ENCODE peak calls at places on chromosomes 4 and X, in eight cellular contexts. One of them, this sample, is unnamed.
A peak's percentile ranks its signal among the peaks of the same experiment; 100 is the strongest.

GRCh38 chr4:135238940-135239339 is 1037.4 kb upstream of the PABPC4L start:
- DNase-seq in stimulated activated CD8-positive, alpha-beta memory T cell treated with anti-CD3 and anti-CD28 coated beads, Interleukin-4, amount 100 ng/mL, for 24 hours: no peak
- DNase-seq in AG04449: no peak
- DNase-seq in stimulated activated CD4-positive, alpha-beta T cell treated with anti-CD3 and anti-CD28 coated beads, TNF-alpha, amount 100 ng/mL, for 4 hours: no peak
- DNase-seq in pancreas: no peak
- DNase-seq in NCI-H1092 treated with DMSO at 0.1 percent for 48 hours: no peak
- DNase-seq in GM12891: no peak
- DNase-seq in nucleus accumbens: no peak
- DNase-seq in this sample: peak; percentile 13

GRCh38 chr4:54971474-54971950 is 153.9 kb downstream of the KDR start:
- DNase-seq in stimulated activated CD8-positive, alpha-beta memory T cell treated with anti-CD3 and anti-CD28 coated beads, Interleukin-4, amount 100 ng/mL, for 24 hours: no peak
- DNase-seq in AG04449: no peak
- DNase-seq in stimulated activated CD4-positive, alpha-beta T cell treated with anti-CD3 and anti-CD28 coated beads, TNF-alpha, amount 100 ng/mL, for 4 hours: no peak
- DNase-seq in pancreas: no peak
- DNase-seq in NCI-H1092 treated with DMSO at 0.1 percent for 48 hours: peak; percentile 75
- DNase-seq in GM12891: no peak
- DNase-seq in nucleus accumbens: no peak
- DNase-seq in this sample: no peak

GRCh38 chr4:101014417-101014816 is 332.9 kb downstream of the PPP3CA start:
- DNase-seq in stimulated activated CD8-positive, alpha-beta memory T cell treated with anti-CD3 and anti-CD28 coated beads, Interleukin-4, amount 100 ng/mL, for 24 hours: no peak
- DNase-seq in AG04449: no peak
- DNase-seq in stimulated activated CD4-positive, alpha-beta T cell treated with anti-CD3 and anti-CD28 coated beads, TNF-alpha, amount 100 ng/mL, for 4 hours: no peak
- DNase-seq in pancreas: no peak
- DNase-seq in NCI-H1092 treated with DMSO at 0.1 percent for 48 hours: no peak
- DNase-seq in GM12891: no peak
- DNase-seq in nucleus accumbens: no peak
- DNase-seq in this sample: no peak

GRCh38 chr4:17326756-17327155 is 185.1 kb downstream of the QDPR start:
- DNase-seq in stimulated activated CD8-positive, alpha-beta memory T cell treated with anti-CD3 and anti-CD28 coated beads, Interleukin-4, amount 100 ng/mL, for 24 hours: no peak
- DNase-seq in AG04449: no peak
- DNase-seq in stimulated activated CD4-positive, alpha-beta T cell treated with anti-CD3 and anti-CD28 coated beads, TNF-alpha, amount 100 ng/mL, for 4 hours: no peak
- DNase-seq in pancreas: no peak
- DNase-seq in NCI-H1092 treated with DMSO at 0.1 percent for 48 hours: no peak
- DNase-seq in GM12891: no peak
- DNase-seq in nucleus accumbens: no peak
- DNase-seq in this sample: no peak

GRCh38 chr4:86924805-86925204 is 10.0 kb upstream of the AFF1 start:
- DNase-seq in stimulated activated CD8-positive, alpha-beta memory T cell treated with anti-CD3 and anti-CD28 coated beads, Interleukin-4, amount 100 ng/mL, for 24 hours: no peak
- DNase-seq in AG04449: peak; percentile 81
- DNase-seq in stimulated activated CD4-positive, alpha-beta T cell treated with anti-CD3 and anti-CD28 coated beads, TNF-alpha, amount 100 ng/mL, for 4 hours: no peak
- DNase-seq in pancreas: no peak
- DNase-seq in NCI-H1092 treated with DMSO at 0.1 percent for 48 hours: no peak
- DNase-seq in GM12891: no peak
- DNase-seq in nucleus accumbens: no peak
- DNase-seq in this sample: no peak

GRCh38 chr4:19193274-19193962 is 1058.3 kb upstream of the SLIT2 start:
- DNase-seq in stimulated activated CD8-positive, alpha-beta memory T cell treated with anti-CD3 and anti-CD28 coated beads, Interleukin-4, amount 100 ng/mL, for 24 hours: no peak
- DNase-seq in AG04449: no peak
- DNase-seq in stimulated activated CD4-positive, alpha-beta T cell treated with anti-CD3 and anti-CD28 coated beads, TNF-alpha, amount 100 ng/mL, for 4 hours: no peak
- DNase-seq in pancreas: no peak
- DNase-seq in NCI-H1092 treated with DMSO at 0.1 percent for 48 hours: no peak
- DNase-seq in GM12891: no peak
- DNase-seq in nucleus accumbens: no peak
- DNase-seq in this sample: no peak

GRCh38 chr4:1104647-1105046 is 8.7 kb downstream of the RNF212 start:
- DNase-seq in stimulated activated CD8-positive, alpha-beta memory T cell treated with anti-CD3 and anti-CD28 coated beads, Interleukin-4, amount 100 ng/mL, for 24 hours: no peak
- DNase-seq in AG04449: no peak
- DNase-seq in stimulated activated CD4-positive, alpha-beta T cell treated with anti-CD3 and anti-CD28 coated beads, TNF-alpha, amount 100 ng/mL, for 4 hours: no peak
- DNase-seq in pancreas: no peak
- DNase-seq in NCI-H1092 treated with DMSO at 0.1 percent for 48 hours: no peak
- DNase-seq in GM12891: no peak
- DNase-seq in nucleus accumbens: no peak
- DNase-seq in this sample: no peak

GRCh38 chrX:47540754-47541538 is 20.1 kb upstream of the ARAF start:
- DNase-seq in stimulated activated CD8-positive, alpha-beta memory T cell treated with anti-CD3 and anti-CD28 coated beads, Interleukin-4, amount 100 ng/mL, for 24 hours: no peak
- DNase-seq in AG04449: peak; percentile 59
- DNase-seq in stimulated activated CD4-positive, alpha-beta T cell treated with anti-CD3 and anti-CD28 coated beads, TNF-alpha, amount 100 ng/mL, for 4 hours: no peak
- DNase-seq in pancreas: peak; percentile 80
- DNase-seq in NCI-H1092 treated with DMSO at 0.1 percent for 48 hours: peak; percentile 96
- DNase-seq in GM12891: no peak
- DNase-seq in nucleus accumbens: peak; percentile 35
- DNase-seq in this sample: peak; percentile 79

GRCh38 chrX:14051416-14051815 is 21.7 kb upstream of the GEMIN8 start:
- DNase-seq in stimulated activated CD8-positive, alpha-beta memory T cell treated with anti-CD3 and anti-CD28 coated beads, Interleukin-4, amount 100 ng/mL, for 24 hours: no peak
- DNase-seq in AG04449: no peak
- DNase-seq in stimulated activated CD4-positive, alpha-beta T cell treated with anti-CD3 and anti-CD28 coated beads, TNF-alpha, amount 100 ng/mL, for 4 hours: no peak
- DNase-seq in pancreas: no peak
- DNase-seq in NCI-H1092 treated with DMSO at 0.1 percent for 48 hours: no peak
- DNase-seq in GM12891: no peak
- DNase-seq in nucleus accumbens: no peak
- DNase-seq in this sample: peak; percentile 31

GRCh38 chr4:1899149-1900086 is 28.2 kb downstream of the NSD2 start:
- DNase-seq in stimulated activated CD8-positive, alpha-beta memory T cell treated with anti-CD3 and anti-CD28 coated beads, Interleukin-4, amount 100 ng/mL, for 24 hours: peak; percentile 43
- DNase-seq in AG04449: no peak
- DNase-seq in stimulated activated CD4-positive, alpha-beta T cell treated with anti-CD3 and anti-CD28 coated beads, TNF-alpha, amount 100 ng/mL, for 4 hours: peak; percentile 38
- DNase-seq in pancreas: peak; percentile 53
- DNase-seq in NCI-H1092 treated with DMSO at 0.1 percent for 48 hours: peak; percentile 41
- DNase-seq in GM12891: peak; percentile 61
- DNase-seq in nucleus accumbens: no peak
- DNase-seq in this sample: peak; percentile 3

GRCh38 chrX:74670028-74670427 is 55.6 kb upstream of the RLIM start:
- DNase-seq in stimulated activated CD8-positive, alpha-beta memory T cell treated with anti-CD3 and anti-CD28 coated beads, Interleukin-4, amount 100 ng/mL, for 24 hours: no peak
- DNase-seq in AG04449: no peak
- DNase-seq in stimulated activated CD4-positive, alpha-beta T cell treated with anti-CD3 and anti-CD28 coated beads, TNF-alpha, amount 100 ng/mL, for 4 hours: no peak
- DNase-seq in pancreas: no peak
- DNase-seq in NCI-H1092 treated with DMSO at 0.1 percent for 48 hours: no peak
- DNase-seq in GM12891: no peak
- DNase-seq in nucleus accumbens: no peak
- DNase-seq in this sample: no peak

GRCh38 chrX:63350551-63350950 is 581 bp downstream of the SPIN4 start:
- DNase-seq in stimulated activated CD8-positive, alpha-beta memory T cell treated with anti-CD3 and anti-CD28 coated beads, Interleukin-4, amount 100 ng/mL, for 24 hours: no peak
- DNase-seq in AG04449: no peak
- DNase-seq in stimulated activated CD4-positive, alpha-beta T cell treated with anti-CD3 and anti-CD28 coated beads, TNF-alpha, amount 100 ng/mL, for 4 hours: no peak
- DNase-seq in pancreas: peak; percentile 3
- DNase-seq in NCI-H1092 treated with DMSO at 0.1 percent for 48 hours: peak; percentile 77
- DNase-seq in GM12891: no peak
- DNase-seq in nucleus accumbens: no peak
- DNase-seq in this sample: no peak

GRCh38 chrX:21375795-21376069 is 1.5 kb downstream of the CNKSR2 start:
- DNase-seq in stimulated activated CD8-positive, alpha-beta memory T cell treated with anti-CD3 and anti-CD28 coated beads, Interleukin-4, amount 100 ng/mL, for 24 hours: no peak
- DNase-seq in AG04449: no peak
- DNase-seq in stimulated activated CD4-positive, alpha-beta T cell treated with anti-CD3 and anti-CD28 coated beads, TNF-alpha, amount 100 ng/mL, for 4 hours: no peak
- DNase-seq in pancreas: no peak
- DNase-seq in NCI-H1092 treated with DMSO at 0.1 percent for 48 hours: no peak
- DNase-seq in GM12891: no peak
- DNase-seq in nucleus accumbens: no peak
- DNase-seq in this sample: no peak

GRCh38 chr4:69760455-69760854 is at the start of gene SULT1B1:
- DNase-seq in stimulated activated CD8-positive, alpha-beta memory T cell treated with anti-CD3 and anti-CD28 coated beads, Interleukin-4, amount 100 ng/mL, for 24 hours: no peak
- DNase-seq in AG04449: no peak
- DNase-seq in stimulated activated CD4-positive, alpha-beta T cell treated with anti-CD3 and anti-CD28 coated beads, TNF-alpha, amount 100 ng/mL, for 4 hours: no peak
- DNase-seq in pancreas: no peak
- DNase-seq in NCI-H1092 treated with DMSO at 0.1 percent for 48 hours: no peak
- DNase-seq in GM12891: no peak
- DNase-seq in nucleus accumbens: no peak
- DNase-seq in this sample: no peak

GRCh38 chr4:176883108-176883550 is 90.4 kb upstream of the VEGFC start:
- DNase-seq in stimulated activated CD8-positive, alpha-beta memory T cell treated with anti-CD3 and anti-CD28 coated beads, Interleukin-4, amount 100 ng/mL, for 24 hours: no peak
- DNase-seq in AG04449: no peak
- DNase-seq in stimulated activated CD4-positive, alpha-beta T cell treated with anti-CD3 and anti-CD28 coated beads, TNF-alpha, amount 100 ng/mL, for 4 hours: no peak
- DNase-seq in pancreas: no peak
- DNase-seq in NCI-H1092 treated with DMSO at 0.1 percent for 48 hours: no peak
- DNase-seq in GM12891: no peak
- DNase-seq in nucleus accumbens: no peak
- DNase-seq in this sample: no peak

GRCh38 chrX:101062171-101062570 is 10.3 kb upstream of the TRMT2B start:
- DNase-seq in stimulated activated CD8-positive, alpha-beta memory T cell treated with anti-CD3 and anti-CD28 coated beads, Interleukin-4, amount 100 ng/mL, for 24 hours: no peak
- DNase-seq in AG04449: peak; percentile 21
- DNase-seq in stimulated activated CD4-positive, alpha-beta T cell treated with anti-CD3 and anti-CD28 coated beads, TNF-alpha, amount 100 ng/mL, for 4 hours: no peak
- DNase-seq in pancreas: no peak
- DNase-seq in NCI-H1092 treated with DMSO at 0.1 percent for 48 hours: no peak
- DNase-seq in GM12891: no peak
- DNase-seq in nucleus accumbens: no peak
- DNase-seq in this sample: no peak

GRCh38 chrX:54043084-54043483 is 1.2 kb downstream of the PHF8 start:
- DNase-seq in stimulated activated CD8-positive, alpha-beta memory T cell treated with anti-CD3 and anti-CD28 coated beads, Interleukin-4, amount 100 ng/mL, for 24 hours: no peak
- DNase-seq in AG04449: no peak
- DNase-seq in stimulated activated CD4-positive, alpha-beta T cell treated with anti-CD3 and anti-CD28 coated beads, TNF-alpha, amount 100 ng/mL, for 4 hours: no peak
- DNase-seq in pancreas: no peak
- DNase-seq in NCI-H1092 treated with DMSO at 0.1 percent for 48 hours: no peak
- DNase-seq in GM12891: no peak
- DNase-seq in nucleus accumbens: no peak
- DNase-seq in this sample: no peak

GRCh38 chrX:55908685-55909212 is 191.2 kb downstream of the RRAGB start:
- DNase-seq in stimulated activated CD8-positive, alpha-beta memory T cell treated with anti-CD3 and anti-CD28 coated beads, Interleukin-4, amount 100 ng/mL, for 24 hours: no peak
- DNase-seq in AG04449: no peak
- DNase-seq in stimulated activated CD4-positive, alpha-beta T cell treated with anti-CD3 and anti-CD28 coated beads, TNF-alpha, amount 100 ng/mL, for 4 hours: no peak
- DNase-seq in pancreas: no peak
- DNase-seq in NCI-H1092 treated with DMSO at 0.1 percent for 48 hours: no peak
- DNase-seq in GM12891: no peak
- DNase-seq in nucleus accumbens: no peak
- DNase-seq in this sample: no peak

GRCh38 chr4:156442961-156443360 is 489.3 kb upstream of the CTSO start:
- DNase-seq in stimulated activated CD8-positive, alpha-beta memory T cell treated with anti-CD3 and anti-CD28 coated beads, Interleukin-4, amount 100 ng/mL, for 24 hours: no peak
- DNase-seq in AG04449: no peak
- DNase-seq in stimulated activated CD4-positive, alpha-beta T cell treated with anti-CD3 and anti-CD28 coated beads, TNF-alpha, amount 100 ng/mL, for 4 hours: no peak
- DNase-seq in pancreas: no peak
- DNase-seq in NCI-H1092 treated with DMSO at 0.1 percent for 48 hours: no peak
- DNase-seq in GM12891: no peak
- DNase-seq in nucleus accumbens: no peak
- DNase-seq in this sample: no peak

GRCh38 chrX:134607523-134607922 is 50.7 kb downstream of the PLAC1 start:
- DNase-seq in stimulated activated CD8-positive, alpha-beta memory T cell treated with anti-CD3 and anti-CD28 coated beads, Interleukin-4, amount 100 ng/mL, for 24 hours: no peak
- DNase-seq in AG04449: no peak
- DNase-seq in stimulated activated CD4-positive, alpha-beta T cell treated with anti-CD3 and anti-CD28 coated beads, TNF-alpha, amount 100 ng/mL, for 4 hours: no peak
- DNase-seq in pancreas: no peak
- DNase-seq in NCI-H1092 treated with DMSO at 0.1 percent for 48 hours: no peak
- DNase-seq in GM12891: no peak
- DNase-seq in nucleus accumbens: no peak
- DNase-seq in this sample: no peak

GRCh38 chr4:55604996-55605395 is 13.0 kb upstream of the PDCL2 start:
- DNase-seq in stimulated activated CD8-positive, alpha-beta memory T cell treated with anti-CD3 and anti-CD28 coated beads, Interleukin-4, amount 100 ng/mL, for 24 hours: no peak
- DNase-seq in AG04449: no peak
- DNase-seq in stimulated activated CD4-positive, alpha-beta T cell treated with anti-CD3 and anti-CD28 coated beads, TNF-alpha, amount 100 ng/mL, for 4 hours: no peak
- DNase-seq in pancreas: no peak
- DNase-seq in NCI-H1092 treated with DMSO at 0.1 percent for 48 hours: no peak
- DNase-seq in GM12891: no peak
- DNase-seq in nucleus accumbens: no peak
- DNase-seq in this sample: no peak

GRCh38 chr4:95510145-95510544 is 38.6 kb downstream of the UNC5C start:
- DNase-seq in stimulated activated CD8-positive, alpha-beta memory T cell treated with anti-CD3 and anti-CD28 coated beads, Interleukin-4, amount 100 ng/mL, for 24 hours: no peak
- DNase-seq in AG04449: no peak
- DNase-seq in stimulated activated CD4-positive, alpha-beta T cell treated with anti-CD3 and anti-CD28 coated beads, TNF-alpha, amount 100 ng/mL, for 4 hours: no peak
- DNase-seq in pancreas: no peak
- DNase-seq in NCI-H1092 treated with DMSO at 0.1 percent for 48 hours: peak; percentile 19
- DNase-seq in GM12891: no peak
- DNase-seq in nucleus accumbens: no peak
- DNase-seq in this sample: no peak

GRCh38 chr4:4502694-4503311 is 39.0 kb downstream of the STX18 start:
- DNase-seq in stimulated activated CD8-positive, alpha-beta memory T cell treated with anti-CD3 and anti-CD28 coated beads, Interleukin-4, amount 100 ng/mL, for 24 hours: peak; percentile 5
- DNase-seq in AG04449: no peak
- DNase-seq in stimulated activated CD4-positive, alpha-beta T cell treated with anti-CD3 and anti-CD28 coated beads, TNF-alpha, amount 100 ng/mL, for 4 hours: no peak
- DNase-seq in pancreas: no peak
- DNase-seq in NCI-H1092 treated with DMSO at 0.1 percent for 48 hours: no peak
- DNase-seq in GM12891: no peak
- DNase-seq in nucleus accumbens: no peak
- DNase-seq in this sample: no peak

GRCh38 chr4:89733936-89734335 is 103.0 kb downstream of the SNCA start:
- DNase-seq in stimulated activated CD8-positive, alpha-beta memory T cell treated with anti-CD3 and anti-CD28 coated beads, Interleukin-4, amount 100 ng/mL, for 24 hours: no peak
- DNase-seq in AG04449: no peak
- DNase-seq in stimulated activated CD4-positive, alpha-beta T cell treated with anti-CD3 and anti-CD28 coated beads, TNF-alpha, amount 100 ng/mL, for 4 hours: no peak
- DNase-seq in pancreas: no peak
- DNase-seq in NCI-H1092 treated with DMSO at 0.1 percent for 48 hours: no peak
- DNase-seq in GM12891: no peak
- DNase-seq in nucleus accumbens: no peak
- DNase-seq in this sample: no peak

GRCh38 chr4:15778742-15779231 is 659 bp downstream of the CD38 start:
- DNase-seq in stimulated activated CD8-positive, alpha-beta memory T cell treated with anti-CD3 and anti-CD28 coated beads, Interleukin-4, amount 100 ng/mL, for 24 hours: peak; percentile 34
- DNase-seq in AG04449: no peak
- DNase-seq in stimulated activated CD4-positive, alpha-beta T cell treated with anti-CD3 and anti-CD28 coated beads, TNF-alpha, amount 100 ng/mL, for 4 hours: no peak
- DNase-seq in pancreas: no peak
- DNase-seq in NCI-H1092 treated with DMSO at 0.1 percent for 48 hours: no peak
- DNase-seq in GM12891: peak; percentile 43
- DNase-seq in nucleus accumbens: no peak
- DNase-seq in this sample: no peak

GRCh38 chr4:106329027-106329618 is 12.8 kb downstream of the AIMP1 start:
- DNase-seq in stimulated activated CD8-positive, alpha-beta memory T cell treated with anti-CD3 and anti-CD28 coated beads, Interleukin-4, amount 100 ng/mL, for 24 hours: no peak
- DNase-seq in AG04449: no peak
- DNase-seq in stimulated activated CD4-positive, alpha-beta T cell treated with anti-CD3 and anti-CD28 coated beads, TNF-alpha, amount 100 ng/mL, for 4 hours: no peak
- DNase-seq in pancreas: no peak
- DNase-seq in NCI-H1092 treated with DMSO at 0.1 percent for 48 hours: peak; percentile 21
- DNase-seq in GM12891: no peak
- DNase-seq in nucleus accumbens: no peak
- DNase-seq in this sample: peak; percentile 0

GRCh38 chrX:7286461-7286860 is 138.5 kb upstream of the PUDP start:
- DNase-seq in stimulated activated CD8-positive, alpha-beta memory T cell treated with anti-CD3 and anti-CD28 coated beads, Interleukin-4, amount 100 ng/mL, for 24 hours: no peak
- DNase-seq in AG04449: no peak
- DNase-seq in stimulated activated CD4-positive, alpha-beta T cell treated with anti-CD3 and anti-CD28 coated beads, TNF-alpha, amount 100 ng/mL, for 4 hours: no peak
- DNase-seq in pancreas: no peak
- DNase-seq in NCI-H1092 treated with DMSO at 0.1 percent for 48 hours: no peak
- DNase-seq in GM12891: no peak
- DNase-seq in nucleus accumbens: no peak
- DNase-seq in this sample: no peak

GRCh38 chrX:135389717-135390116 is 32.0 kb upstream of the SMIM10L2A start:
- DNase-seq in stimulated activated CD8-positive, alpha-beta memory T cell treated with anti-CD3 and anti-CD28 coated beads, Interleukin-4, amount 100 ng/mL, for 24 hours: no peak
- DNase-seq in AG04449: no peak
- DNase-seq in stimulated activated CD4-positive, alpha-beta T cell treated with anti-CD3 and anti-CD28 coated beads, TNF-alpha, amount 100 ng/mL, for 4 hours: no peak
- DNase-seq in pancreas: peak; percentile 11
- DNase-seq in NCI-H1092 treated with DMSO at 0.1 percent for 48 hours: no peak
- DNase-seq in GM12891: no peak
- DNase-seq in nucleus accumbens: no peak
- DNase-seq in this sample: no peak

GRCh38 chrX:121349263-121349662 is 301.9 kb downstream of the GLUD2 start:
- DNase-seq in stimulated activated CD8-positive, alpha-beta memory T cell treated with anti-CD3 and anti-CD28 coated beads, Interleukin-4, amount 100 ng/mL, for 24 hours: no peak
- DNase-seq in AG04449: no peak
- DNase-seq in stimulated activated CD4-positive, alpha-beta T cell treated with anti-CD3 and anti-CD28 coated beads, TNF-alpha, amount 100 ng/mL, for 4 hours: no peak
- DNase-seq in pancreas: no peak
- DNase-seq in NCI-H1092 treated with DMSO at 0.1 percent for 48 hours: no peak
- DNase-seq in GM12891: no peak
- DNase-seq in nucleus accumbens: no peak
- DNase-seq in this sample: no peak

GRCh38 chr4:48756689-48757220 is 23.3 kb downstream of the FRYL start:
- DNase-seq in stimulated activated CD8-positive, alpha-beta memory T cell treated with anti-CD3 and anti-CD28 coated beads, Interleukin-4, amount 100 ng/mL, for 24 hours: no peak
- DNase-seq in AG04449: no peak
- DNase-seq in stimulated activated CD4-positive, alpha-beta T cell treated with anti-CD3 and anti-CD28 coated beads, TNF-alpha, amount 100 ng/mL, for 4 hours: no peak
- DNase-seq in pancreas: no peak
- DNase-seq in NCI-H1092 treated with DMSO at 0.1 percent for 48 hours: no peak
- DNase-seq in GM12891: no peak
- DNase-seq in nucleus accumbens: no peak
- DNase-seq in this sample: no peak

GRCh38 chr4:142595222-142595871 is 250.8 kb downstream of the INPP4B start:
- DNase-seq in stimulated activated CD8-positive, alpha-beta memory T cell treated with anti-CD3 and anti-CD28 coated beads, Interleukin-4, amount 100 ng/mL, for 24 hours: no peak
- DNase-seq in AG04449: no peak
- DNase-seq in stimulated activated CD4-positive, alpha-beta T cell treated with anti-CD3 and anti-CD28 coated beads, TNF-alpha, amount 100 ng/mL, for 4 hours: no peak
- DNase-seq in pancreas: peak; percentile 33
- DNase-seq in NCI-H1092 treated with DMSO at 0.1 percent for 48 hours: no peak
- DNase-seq in GM12891: no peak
- DNase-seq in nucleus accumbens: no peak
- DNase-seq in this sample: no peak

GRCh38 chrX:25016938-25017598 is 1.3 kb upstream of the ARX start:
- DNase-seq in stimulated activated CD8-positive, alpha-beta memory T cell treated with anti-CD3 and anti-CD28 coated beads, Interleukin-4, amount 100 ng/mL, for 24 hours: no peak
- DNase-seq in AG04449: no peak
- DNase-seq in stimulated activated CD4-positive, alpha-beta T cell treated with anti-CD3 and anti-CD28 coated beads, TNF-alpha, amount 100 ng/mL, for 4 hours: no peak
- DNase-seq in pancreas: no peak
- DNase-seq in NCI-H1092 treated with DMSO at 0.1 percent for 48 hours: no peak
- DNase-seq in GM12891: no peak
- DNase-seq in nucleus accumbens: no peak
- DNase-seq in this sample: no peak

GRCh38 chrX:16838202-16839066 is 31.7 kb downstream of the RBBP7 start:
- DNase-seq in stimulated activated CD8-positive, alpha-beta memory T cell treated with anti-CD3 and anti-CD28 coated beads, Interleukin-4, amount 100 ng/mL, for 24 hours: no peak
- DNase-seq in AG04449: peak; percentile 73
- DNase-seq in stimulated activated CD4-positive, alpha-beta T cell treated with anti-CD3 and anti-CD28 coated beads, TNF-alpha, amount 100 ng/mL, for 4 hours: no peak
- DNase-seq in pancreas: no peak
- DNase-seq in NCI-H1092 treated with DMSO at 0.1 percent for 48 hours: no peak
- DNase-seq in GM12891: no peak
- DNase-seq in nucleus accumbens: no peak
- DNase-seq in this sample: no peak

GRCh38 chrX:130002541-130002940 is 20.1 kb downstream of the BCORL1 start:
- DNase-seq in stimulated activated CD8-positive, alpha-beta memory T cell treated with anti-CD3 and anti-CD28 coated beads, Interleukin-4, amount 100 ng/mL, for 24 hours: no peak
- DNase-seq in AG04449: no peak
- DNase-seq in stimulated activated CD4-positive, alpha-beta T cell treated with anti-CD3 and anti-CD28 coated beads, TNF-alpha, amount 100 ng/mL, for 4 hours: no peak
- DNase-seq in pancreas: no peak
- DNase-seq in NCI-H1092 treated with DMSO at 0.1 percent for 48 hours: no peak
- DNase-seq in GM12891: no peak
- DNase-seq in nucleus accumbens: no peak
- DNase-seq in this sample: no peak

This sample was measured in DMS 273 treated with DMSO at 0.1 percent for 48 hours.